ENCODE peak calls at places on chromosomes 6 and 20, in nine cellular contexts. Q is ovary, U is AG09309, Y is MM.1S, M is NB4, J is upper lobe of right lung, L is GM12864, D is IMR-90, S is glutamatergic neuron. Z is an unnamed sample.

GRCh38 chr6:37454420-37455125 is 21.6 kb downstream of the CMTR1 start:
- DNase-seq in J (no peak), U (no peak), S (no peak), L (no peak), M (no peak), D (no peak), Y (no peak), Q (no peak), Z (no peak)

GRCh38 chr6:45987866-45988265 is 27.8 kb downstream of the CLIC5 start:
- DNase-seq in L (no peak), U (no peak), S (no peak), Y (no peak), D (no peak), J (no peak), Q (no peak), M (no peak), Z (no peak)

GRCh38 chr6:150004101-150004782 is 21.1 kb downstream of the RAET1L start:
- DNase-seq in J (no peak), L (peak), U (no peak), S (no peak), M (no peak), D (no peak), Q (peak), Y (peak), Z (peak)

GRCh38 chr6:39339111-39339510 is 16.6 kb upstream of the KCNK16 start:
- DNase-seq in Y (no peak), J (no peak), D (no peak), S (no peak), Q (no peak), M (no peak), U (no peak), L (no peak), Z (no peak)

GRCh38 chr6:109722564-109723254 is 31.6 kb downstream of the FIG4 start:
- DNase-seq in J (no peak), U (no peak), Y (no peak), M (no peak), D (no peak), Q (no peak), L (no peak), S (no peak), Z (no peak)

GRCh38 chr20:57526067-57526884 is 1.3 kb upstream of the CTCFL start:
- DNase-seq in S (peak), L (no peak), Y (no peak), J (no peak), M (peak), U (no peak), D (no peak), Q (no peak), Z (no peak)

GRCh38 chr6:36380166-36380565 is 7.3 kb downstream of the ETV7 start:
- DNase-seq in D (no peak), L (no peak), S (no peak), J (no peak), U (no peak), M (no peak), Y (no peak), Q (no peak), Z (no peak)

GRCh38 chr20:33296206-33296605 is 13.2 kb downstream of the BPIFB1 start:
- DNase-seq in L (no peak), U (no peak), S (no peak), M (no peak), D (no peak), Y (no peak), J (no peak), Q (no peak), Z (no peak)

GRCh38 chr6:328184-328670 is 35.9 kb downstream of the DUSP22 start:
- DNase-seq in U (peak), Y (peak), J (no peak), M (peak), Q (no peak), L (peak), S (no peak), D (peak), Z (peak)

GRCh38 chr20:3560578-3560977 is 89.8 kb downstream of the ATRN start:
- DNase-seq in D (peak), S (no peak), J (no peak), Q (no peak), Y (no peak), U (no peak), M (no peak), L (no peak), Z (no peak)

GRCh38 chr6:114735118-114735730 is 392.4 kb upstream of the HS3ST5 start:
- DNase-seq in L (no peak), Q (no peak), J (no peak), D (no peak), U (no peak), M (no peak), Y (no peak), S (no peak), Z (no peak)

GRCh38 chr20:25199473-25200265 is 4.2 kb downstream of the ENTPD6 start:
- DNase-seq in D (no peak), L (no peak), M (no peak), J (no peak), Y (no peak), S (no peak), U (no peak), Q (no peak), Z (no peak)

GRCh38 chr6:53718597-53719460 is 53.3 kb upstream of the KLHL31 start:
- DNase-seq in S (no peak), U (peak), M (peak), Y (peak), L (peak), J (no peak), D (peak), Q (no peak), Z (peak)

GRCh38 chr6:150236544-150236943 is 93.7 kb downstream of the PPP1R14C start:
- DNase-seq in J (peak), M (no peak), L (no peak), Q (no peak), Y (no peak), S (no peak), U (no peak), D (no peak), Z (no peak)

GRCh38 chr6:166494757-166495486 is 91.6 kb downstream of the RAMACL start:
- DNase-seq in Q (no peak), J (no peak), U (no peak), M (no peak), D (no peak), Y (no peak), L (no peak), S (no peak), Z (no peak)

GRCh38 chr6:41488392-41489129 is 57.6 kb upstream of the FOXP4 start:
- DNase-seq in U (no peak), M (no peak), S (peak), Q (peak), J (no peak), Y (no peak), D (peak), L (peak), Z (peak)

GRCh38 chr6:33904050-33904827 is 100.4 kb upstream of the MLN start:
- DNase-seq in J (peak), L (peak), Q (no peak), U (no peak), D (no peak), S (no peak), Y (peak), M (peak), Z (peak)

GRCh38 chr20:25316506-25317190 is 68.8 kb downstream of the PYGB start:
- DNase-seq in Y (no peak), L (no peak), U (no peak), M (no peak), S (no peak), D (no peak), J (peak), Q (no peak), Z (no peak)

GRCh38 chr20:37538003-37538402 is 10.3 kb upstream of the BLCAP start:
- DNase-seq in D (peak), L (no peak), U (no peak), Q (no peak), M (peak), J (no peak), S (no peak), Y (no peak), Z (no peak)

GRCh38 chr20:47799116-47799715 is 13.9 kb upstream of the SULF2 start:
- DNase-seq in Y (no peak), D (no peak), Q (no peak), L (no peak), S (no peak), U (no peak), J (no peak), M (no peak), Z (no peak)

GRCh38 chr20:603116-603640 is 6.9 kb downstream of the TCF15 start:
- DNase-seq in J (no peak), U (no peak), M (no peak), S (no peak), L (no peak), Q (no peak), Y (no peak), D (no peak), Z (no peak)

GRCh38 chr20:36093025-36093803 is 61.3 kb upstream of the EPB41L1 start:
- DNase-seq in D (no peak), Q (peak), L (no peak), Y (no peak), J (peak), S (peak), U (no peak), M (peak), Z (no peak)

GRCh38 chr6:32332433-32332832 is 39.3 kb downstream of the TSBP1 start:
- DNase-seq in S (no peak), D (no peak), Q (no peak), Y (no peak), M (no peak), L (no peak), U (no peak), J (no peak), Z (no peak)

GRCh38 chr6:164628302-164628931 is 681.0 kb downstream of the C6orf118 start:
- DNase-seq in Y (no peak), J (no peak), Q (no peak), U (no peak), S (no peak), L (no peak), M (peak), D (no peak), Z (no peak)

GRCh38 chr6:2749972-2750600 is 636 bp downstream of the MYLK4 start:
- DNase-seq in U (no peak), D (peak), Y (peak), L (no peak), S (peak), Q (peak), M (peak), J (no peak), Z (peak)

GRCh38 chr20:52150440-52151258 is 40.9 kb downstream of the ZFP64 start:
- DNase-seq in Y (peak), L (no peak), Q (no peak), J (no peak), S (no peak), M (peak), U (peak), D (peak), Z (peak)

GRCh38 chr6:45422541-45423110 is 44.9 kb upstream of the SUPT3H start:
- DNase-seq in L (no peak), Y (peak), M (peak), Q (peak), U (no peak), J (no peak), D (peak), S (peak), Z (peak)

GRCh38 chr20:46683939-46684750 is 5.1 kb downstream of the TP53RK start:
- DNase-seq in J (peak), M (no peak), S (peak), U (no peak), D (peak), Y (no peak), L (no peak), Q (peak), Z (no peak)

GRCh38 chr20:62794007-62794724 is 2.1 kb upstream of the MRGBP start:
- DNase-seq in U (peak), Q (peak), J (peak), S (peak), Y (peak), D (peak), L (peak), M (peak), Z (peak)

GRCh38 chr6:144346719-144347446 is 61.7 kb downstream of the UTRN start:
- DNase-seq in D (peak), Y (no peak), Q (no peak), S (no peak), J (no peak), M (peak), L (no peak), U (no peak), Z (no peak)

GRCh38 chr6:3357669-3358068 is 98.9 kb downstream of the PSMG4 start:
- DNase-seq in S (no peak), L (no peak), Q (no peak), Y (no peak), U (no peak), J (no peak), D (no peak), M (no peak), Z (no peak)

GRCh38 chr6:22113046-22113766 is 183.6 kb downstream of the PRL start:
- DNase-seq in J (no peak), Q (peak), M (peak), D (peak), U (peak), S (no peak), L (no peak), Y (no peak), Z (no peak)

GRCh38 chr6:165605182-165605875 is 57.7 kb downstream of the PDE10A start:
- DNase-seq in Y (no peak), L (no peak), S (no peak), J (no peak), D (no peak), M (no peak), Q (no peak), U (no peak), Z (no peak)

GRCh38 chr6:132569170-132569569 is 952 bp upstream of the TAAR6 start:
- DNase-seq in J (no peak), U (no peak), D (no peak), S (no peak), L (no peak), Q (no peak), Y (no peak), M (no peak), Z (no peak)

GRCh38 chr20:18718129-18718528 is 95.5 kb upstream of the SCP2D1 start:
- DNase-seq in L (no peak), Q (no peak), M (no peak), U (no peak), Y (no peak), J (no peak), D (no peak), S (no peak), Z (no peak)
- TF ChIP-seq CTCF in L (peak), Q (no peak), M (no peak), U (no peak), Y (peak), J (peak), D (no peak), S (no peak), Z (peak)

GRCh38 chr6:57172136-57173055 is at the start of gene BAG2:
- DNase-seq in D (peak), M (peak), J (peak), Q (peak), U (peak), Y (peak), L (peak), S (peak), Z (peak)
- TF ChIP-seq CTCF in D (no peak), M (no peak), J (peak), Q (no peak), U (no peak), Y (no peak), L (peak), S (peak), Z (peak)

DNA sequence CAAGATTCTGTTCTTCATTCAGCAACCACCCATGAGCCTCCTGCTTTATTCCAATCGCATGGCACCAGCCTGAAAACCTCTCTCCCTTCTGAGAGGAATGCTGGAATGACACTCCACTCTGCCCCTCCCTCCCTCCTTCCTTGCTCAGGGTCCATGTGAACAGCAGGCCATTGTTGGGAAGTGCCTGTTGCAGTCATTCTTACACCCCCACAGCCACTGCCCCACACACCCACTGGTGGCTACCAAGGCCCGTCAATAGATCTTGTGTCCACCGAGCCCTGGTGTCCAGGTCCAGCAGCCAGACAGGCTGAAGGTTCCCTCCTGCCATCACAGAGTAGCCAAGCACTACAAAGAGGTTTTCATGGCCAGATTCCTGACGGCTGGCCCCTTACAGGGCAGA is 6.5 kb downstream of the PDRG1 start:
- DNase-seq in Y (no peak), S (peak), L (no peak), D (no peak), U (no peak), M (no peak), Q (no peak), J (no peak), Z (no peak)
- TF ChIP-seq CTCF in Y (no peak), S (no peak), L (no peak), D (no peak), U (no peak), M (no peak), Q (no peak), J (no peak), Z (no peak)

DNA sequence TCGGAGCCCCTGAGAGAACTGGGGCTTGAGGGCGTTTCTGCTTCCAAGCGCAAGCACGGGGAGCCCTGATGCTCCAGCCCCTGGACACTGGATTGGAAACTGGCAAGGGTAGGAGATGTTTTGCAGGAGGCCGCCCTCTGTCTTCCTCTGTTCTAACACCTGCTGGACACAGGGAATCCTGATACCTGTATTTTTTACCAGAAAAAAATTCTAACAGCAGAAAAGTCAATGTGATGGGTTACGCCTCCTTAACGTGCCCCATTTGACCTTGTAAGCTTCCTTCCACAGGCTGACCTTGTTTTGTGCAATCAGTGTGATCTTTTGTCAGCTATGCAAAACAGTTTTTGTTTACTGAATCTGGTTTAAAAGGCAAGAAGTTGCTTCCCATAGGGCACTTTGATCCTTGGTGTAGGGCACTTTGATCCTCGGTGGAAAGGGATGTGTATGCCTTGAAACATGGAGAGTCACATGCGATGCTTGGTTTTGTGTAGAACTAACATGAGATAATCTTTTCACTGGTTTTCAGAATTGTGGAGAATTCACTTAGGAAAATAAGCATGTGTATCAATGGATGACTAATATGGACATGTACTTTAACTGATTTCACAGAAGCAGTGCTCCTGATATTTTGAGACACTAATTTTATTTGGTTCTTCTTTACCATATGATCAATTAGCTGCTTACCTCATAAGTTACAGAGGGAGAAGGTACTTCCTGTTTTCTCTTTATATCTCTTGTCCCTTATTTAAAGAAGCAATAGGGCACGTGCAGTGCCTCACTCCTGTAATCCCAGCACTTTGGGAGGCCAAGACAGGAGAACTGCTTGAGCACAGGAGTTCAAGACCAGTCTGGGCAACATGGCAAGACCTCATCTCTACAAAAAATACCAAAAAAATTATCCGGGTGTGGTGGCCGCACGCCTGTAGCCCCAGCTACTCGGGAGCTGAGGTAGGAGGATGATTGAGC is 59.9 kb upstream of the MAP3K4 start:
- DNase-seq in U (no peak), S (no peak), D (no peak), Y (no peak), L (no peak), M (peak), J (no peak), Q (no peak), Z (no peak)
- TF ChIP-seq CTCF in U (peak), S (no peak), D (no peak), Y (no peak), L (no peak), M (no peak), J (no peak), Q (no peak), Z (no peak)

Z was measured in GM10248.